ENCODE peak calls at places on chromosome 4, in four cellular contexts. D is ecto neural progenitor cell, X is heart right ventricle, L is Panc1. U is an unnamed sample.

GRCh38 chr4:145433684-145434083 is 48.0 kb upstream of the SMAD1 start:
- DNase-seq in D (no peak), X (no peak), L (no peak), U (no peak)

GRCh38 chr4:6221851-6222760 is 21.8 kb upstream of the JAKMIP1 start:
- DNase-seq in D (peak; percentile 88), X (peak; percentile 37), L (no peak), U (peak; percentile 66)

GRCh38 chr4:7462509-7462971 is 27.8 kb upstream of the PSAPL1 start:
- DNase-seq in D (no peak), X (no peak), L (no peak), U (peak; percentile 62)

GRCh38 chr4:89545315-89545714 is 237.7 kb upstream of the GPRIN3 start:
- DNase-seq in D (no peak), X (no peak), L (no peak), U (no peak)

GRCh38 chr4:159770398-159770797 is 667.5 kb downstream of the RAPGEF2 start:
- DNase-seq in D (no peak), X (no peak), L (no peak), U (no peak)

GRCh38 chr4:110059556-110060191 is 138.7 kb downstream of the ELOVL6 start:
- DNase-seq in D (no peak), X (no peak), L (no peak), U (no peak)

GRCh38 chr4:22850055-22850454 is 157.3 kb downstream of the GBA3 start:
- DNase-seq in D (no peak), X (no peak), L (no peak), U (no peak)

GRCh38 chr4:158130204-158130603 is 42.6 kb downstream of the GASK1B start:
- DNase-seq in D (no peak), X (no peak), L (no peak), U (no peak)

GRCh38 chr4:10577018-10577417 is 107.5 kb downstream of the CLNK start:
- DNase-seq in D (no peak), X (no peak), L (no peak), U (no peak)

GRCh38 chr4:161496-162284 is 37.4 kb downstream of the ZNF718 start:
- DNase-seq in D (no peak), X (no peak), L (no peak), U (no peak)

GRCh38 chr4:82896755-82897154 is 3.8 kb upstream of the THAP9 start:
- DNase-seq in D (no peak), X (no peak), L (no peak), U (no peak)

GRCh38 chr4:176566769-176567168 is 226.0 kb downstream of the VEGFC start:
- DNase-seq in D (no peak), X (no peak), L (no peak), U (no peak)

GRCh38 chr4:96052827-96053226 is 212.9 kb downstream of the PDHA2 start:
- DNase-seq in D (no peak), X (no peak), L (no peak), U (no peak)

GRCh38 chr4:7034262-7035081 is 8.7 kb upstream of the TADA2B start:
- DNase-seq in D (no peak), X (no peak), L (no peak), U (no peak)

GRCh38 chr4:20662851-20663250 is 37.4 kb upstream of the PACRGL start:
- DNase-seq in D (no peak), X (no peak), L (no peak), U (no peak)

GRCh38 chr4:20944451-20944850 is 244.2 kb downstream of the PACRGL start:
- DNase-seq in D (no peak), X (no peak), L (no peak), U (no peak)

GRCh38 chr4:6742989-6743388 is 27.0 kb downstream of the BLOC1S4 start:
- DNase-seq in D (no peak), X (no peak), L (no peak), U (no peak)

GRCh38 chr4:105520819-105521790 is 31.3 kb upstream of the ARHGEF38 start:
- DNase-seq in D (peak; percentile 49), X (no peak), L (peak; percentile 27), U (no peak)

GRCh38 chr4:152234571-152234970 is 301.3 kb downstream of the FBXW7 start:
- DNase-seq in D (no peak), X (no peak), L (no peak), U (no peak)

GRCh38 chr4:1855334-1856070 is 454 bp downstream of the LETM1 start:
- DNase-seq in D (peak; percentile 62), X (peak; percentile 47), L (no peak), U (peak; percentile 68)

U was measured in left ventricle myocardium superior.